ENCODE peak calls at places on chromosomes 6 and 20, in five cellular contexts. P, Q, N, I and C are unnamed samples.

GRCh38 chr6:118784641-118785164 is 109.2 kb upstream of the ASF1A start:
- DNase-seq in P (peak; percentile 30), Q (no peak), N (no peak), I (peak; percentile 7), C (no peak)

GRCh38 chr20:57658447-57659130 is 38.4 kb upstream of the ZBP1 start:
- DNase-seq in P (no peak), Q (no peak), N (no peak), I (no peak), C (no peak)

GRCh38 chr6:85660181-85660611 is 17.5 kb upstream of the SYNCRIP start:
- DNase-seq in P (no peak), Q (peak; percentile 69), N (peak; percentile 97), I (peak; percentile 98), C (peak; percentile 57)

GRCh38 chr20:45998337-45998736 is 10.4 kb upstream of the MMP9 start:
- DNase-seq in P (no peak), Q (no peak), N (no peak), I (no peak), C (no peak)

GRCh38 chr6:101741474-101742171 is 348.1 kb downstream of the GRIK2 start:
- DNase-seq in P (no peak), Q (no peak), N (no peak), I (no peak), C (no peak)

GRCh38 chr6:7642784-7643183 is 52.8 kb downstream of the SNRNP48 start:
- DNase-seq in P (no peak), Q (no peak), N (no peak), I (no peak), C (no peak)

GRCh38 chr6:170131351-170131750 is 159.5 kb downstream of the DLL1 start:
- DNase-seq in P (no peak), Q (no peak), N (no peak), I (no peak), C (no peak)

GRCh38 chr6:19554356-19555225 is 282.6 kb upstream of the ID4 start:
- DNase-seq in P (no peak), Q (no peak), N (no peak), I (no peak), C (no peak)

GRCh38 chr20:32605167-32605656 is 20.1 kb upstream of the NOL4L start:
- DNase-seq in P (no peak), Q (no peak), N (peak; percentile 14), I (peak; percentile 65), C (peak; percentile 35)

GRCh38 chr6:31187780-31188194 is 17.3 kb upstream of the POU5F1 start:
- DNase-seq in P (no peak), Q (no peak), N (no peak), I (no peak), C (no peak)

GRCh38 chr6:162576009-162576408 is 151.6 kb downstream of the PRKN start:
- DNase-seq in P (no peak), Q (no peak), N (no peak), I (no peak), C (no peak)

GRCh38 chr20:63955281-63955845 is 853 bp downstream of the UCKL1 start:
- DNase-seq in P (peak; percentile 65), Q (peak; percentile 50), N (no peak), I (no peak), C (no peak)

GRCh38 chr6:42190784-42191183 is 4.0 kb downstream of the GUCA1B start:
- DNase-seq in P (no peak), Q (no peak), N (peak; percentile 77), I (peak; percentile 92), C (no peak)

GRCh38 chr6:421211-421610 is 29.7 kb downstream of the IRF4 start:
- DNase-seq in P (no peak), Q (no peak), N (no peak), I (no peak), C (no peak)

GRCh38 chr20:7627734-7628663 is 312.3 kb downstream of the HAO1 start:
- DNase-seq in P (no peak), Q (no peak), N (peak; percentile 13), I (no peak), C (no peak)

GRCh38 chr6:167227984-167228383 is 63.1 kb upstream of the UNC93A start:
- DNase-seq in P (no peak), Q (no peak), N (no peak), I (no peak), C (no peak)

GRCh38 chr6:167225903-167226508 is 65.1 kb upstream of the UNC93A start:
- DNase-seq in P (no peak), Q (no peak), N (no peak), I (no peak), C (no peak)

GRCh38 chr6:167232355-167232754 is 58.8 kb upstream of the UNC93A start:
- DNase-seq in P (no peak), Q (no peak), N (no peak), I (no peak), C (no peak)

GRCh38 chr6:167226791-167227190 is 64.3 kb upstream of the UNC93A start:
- DNase-seq in P (no peak), Q (no peak), N (no peak), I (no peak), C (no peak)

GRCh38 chr6:167229586-167229985 is 61.5 kb upstream of the UNC93A start:
- DNase-seq in P (no peak), Q (no peak), N (no peak), I (no peak), C (no peak)
- H3K27ac ChIP-seq in P (no peak overlapping the region), Q (no peak overlapping the region), N (no peak overlapping the region), I (no peak overlapping the region), C (no peak overlapping the region)

DNA sequence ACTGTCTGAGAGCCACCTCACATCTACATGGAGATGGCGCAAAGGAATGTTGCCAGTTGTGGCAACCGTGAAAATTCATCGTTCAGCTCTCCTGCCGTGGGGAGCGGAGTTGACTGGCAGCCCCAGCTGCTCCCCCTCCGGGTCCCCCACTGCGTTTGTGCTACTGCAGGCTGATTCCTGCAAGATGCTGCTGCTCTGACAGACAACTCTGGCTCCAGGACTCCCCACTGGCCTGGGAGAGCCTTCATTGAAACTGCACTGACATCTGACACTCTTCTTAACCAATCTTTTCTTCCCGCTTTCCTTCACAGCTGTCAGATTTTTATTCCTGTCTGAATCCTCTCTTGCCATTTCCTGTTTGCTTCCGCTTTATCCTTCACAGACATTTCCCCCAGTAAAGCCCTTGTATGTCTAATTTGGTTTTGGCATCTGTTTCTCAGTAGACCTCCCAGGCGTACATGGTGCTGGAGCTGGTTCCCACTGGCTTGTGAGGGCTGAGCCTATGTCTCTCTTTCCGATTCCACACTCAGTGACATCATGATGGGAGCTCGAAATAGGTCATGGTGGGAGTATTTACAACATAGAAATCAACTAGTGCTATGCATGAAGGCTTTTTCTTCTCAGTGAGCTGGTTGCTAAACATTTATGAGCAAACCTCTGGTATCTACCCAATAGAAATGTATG is 9.5 kb upstream of the ATRN start:
- DNase-seq in P (no peak), Q (no peak), N (peak; percentile 15), I (peak; percentile 49), C (no peak)
- H3K4me3 ChIP-seq in P (no peak overlapping the region), Q (no peak overlapping the region), N (no peak overlapping the region), I (no peak overlapping the region), C (no peak overlapping the region)

GRCh38 chr6:52416629-52417151 is 3.5 kb upstream of the EFHC1 start:
- DNase-seq in P (no peak), Q (no peak), N (peak; percentile 59), I (peak; percentile 73), C (no peak)
- H3K27ac ChIP-seq in P (peak overlapping the region; percentile 85), Q (no peak overlapping the region), N (peak overlapping the region; percentile 66), I (peak overlapping the region; percentile 38), C (peak overlapping the region; percentile 75)

GRCh38 chr6:105273589-105273988 is 93.8 kb upstream of the POPDC3 start:
- DNase-seq in P (no peak), Q (no peak), N (no peak), I (no peak), C (no peak)

GRCh38 chr6:105276374-105276773 is 96.6 kb upstream of the POPDC3 start:
- DNase-seq in P (no peak), Q (no peak), N (no peak), I (peak; percentile 8), C (no peak)

GRCh38 chr6:105275542-105275941 is 95.7 kb upstream of the POPDC3 start:
- DNase-seq in P (no peak), Q (no peak), N (no peak), I (no peak), C (no peak)

GRCh38 chr6:105272783-105273182 is 93.0 kb upstream of the POPDC3 start:
- DNase-seq in P (peak; percentile 20), Q (peak; percentile 25), N (no peak), I (peak; percentile 44), C (no peak)

GRCh38 chr6:105274678-105275077 is 94.9 kb upstream of the POPDC3 start:
- DNase-seq in P (no peak), Q (no peak), N (no peak), I (no peak), C (no peak)
- H3K4me3 ChIP-seq in P (no peak overlapping the region), Q (no peak overlapping the region), N (no peak overlapping the region), I (no peak overlapping the region), C (no peak overlapping the region)

GRCh38 chr6:130326496-130326895 is 39.3 kb upstream of the TMEM200A start:
- DNase-seq in P (no peak), Q (no peak), N (no peak), I (no peak), C (no peak)
- H3K27ac ChIP-seq in P (no peak overlapping the region), Q (no peak overlapping the region), N (no peak overlapping the region), I (no peak overlapping the region), C (no peak overlapping the region)